ENCODE peak calls at places on chromosomes 11 and 22, in ten cellular contexts. V is PC-3, Z is endothelial cell, D is right atrium auricular region, R is pancreas, M is RWPE1, A is AG09309, E is cardiac muscle cell, X is coronary artery, Q is nephron progenitor cell. P is an unnamed sample.

GRCh38 chr22:50260801-50261614 is 475 bp downstream of the MAPK12 start:
- DNase-seq in V (peak), Z (no peak), D (no peak), R (no peak), M (no peak), A (no peak), E (peak), X (no peak), Q (peak), P (no peak)

GRCh38 chr22:38957808-38958207 is 399 bp downstream of the APOBEC3A start:
- DNase-seq in V (no peak), Z (no peak), D (no peak), R (no peak), M (no peak), A (no peak), E (no peak), X (no peak), Q (no peak), P (no peak)

GRCh38 chr11:64500176-64501013 is 90.6 kb upstream of the SLC22A12 start:
- DNase-seq in V (no peak), Z (no peak), D (no peak), R (no peak), M (no peak), A (no peak), E (no peak), X (no peak), Q (no peak), P (no peak)

GRCh38 chr11:2800655-2801531 is 84.7 kb downstream of the CDKN1C start:
- DNase-seq in V (no peak), Z (no peak), D (no peak), R (no peak), M (no peak), A (no peak), E (no peak), X (peak), Q (no peak), P (no peak)

GRCh38 chr11:114273890-114274635 is 22.1 kb upstream of the NNMT start:
- DNase-seq in V (no peak), Z (no peak), D (no peak), R (no peak), M (no peak), A (no peak), E (no peak), X (peak), Q (no peak), P (no peak)

GRCh38 chr11:6667733-6668374 is 12.2 kb upstream of the DCHS1 start:
- DNase-seq in V (peak), Z (no peak), D (no peak), R (no peak), M (peak), A (no peak), E (peak), X (no peak), Q (no peak), P (no peak)

GRCh38 chr11:69115586-69116560 is 39.9 kb upstream of the SMIM38 start:
- DNase-seq in V (peak), Z (no peak), D (no peak), R (peak), M (peak), A (no peak), E (no peak), X (no peak), Q (no peak), P (no peak)

GRCh38 chr22:23178512-23179254 is 1.6 kb upstream of the BCR start:
- DNase-seq in V (peak), Z (peak), D (peak), R (peak), M (peak), A (no peak), E (peak), X (no peak), Q (peak), P (peak)

GRCh38 chr22:20089977-20090729 is 10.1 kb downstream of the DGCR8 start:
- DNase-seq in V (no peak), Z (no peak), D (no peak), R (no peak), M (no peak), A (peak), E (no peak), X (no peak), Q (no peak), P (no peak)

GRCh38 chr22:39514373-39514973 is 5.9 kb upstream of the ATF4 start:
- DNase-seq in V (peak), Z (peak), D (peak), R (no peak), M (no peak), A (no peak), E (peak), X (peak), Q (peak), P (no peak)

GRCh38 chr11:59365621-59366020 is 6.9 kb downstream of the OR5AN1 start:
- DNase-seq in V (no peak), Z (no peak), D (no peak), R (no peak), M (no peak), A (no peak), E (no peak), X (no peak), Q (no peak), P (no peak)

GRCh38 chr11:111035746-111036145 is 209.8 kb upstream of the POU2AF2 start:
- DNase-seq in V (no peak), Z (no peak), D (no peak), R (no peak), M (no peak), A (no peak), E (no peak), X (no peak), Q (no peak), P (no peak)

GRCh38 chr11:121552160-121552559 is 99.4 kb upstream of the SORL1-AS1 start:
- DNase-seq in V (no peak), Z (no peak), D (peak), R (no peak), M (no peak), A (no peak), E (no peak), X (no peak), Q (no peak), P (no peak)

GRCh38 chr11:93875637-93876036 is 25.2 kb upstream of the VSTM5 start:
- DNase-seq in V (no peak), Z (no peak), D (no peak), R (no peak), M (no peak), A (no peak), E (no peak), X (no peak), Q (no peak), P (no peak)
- TF ChIP-seq CTCF in V (no peak), Z (no peak), D (no peak), R (no peak), M (no peak), A (no peak), E (no peak), X (no peak), Q (no peak), P (no peak)

DNA sequence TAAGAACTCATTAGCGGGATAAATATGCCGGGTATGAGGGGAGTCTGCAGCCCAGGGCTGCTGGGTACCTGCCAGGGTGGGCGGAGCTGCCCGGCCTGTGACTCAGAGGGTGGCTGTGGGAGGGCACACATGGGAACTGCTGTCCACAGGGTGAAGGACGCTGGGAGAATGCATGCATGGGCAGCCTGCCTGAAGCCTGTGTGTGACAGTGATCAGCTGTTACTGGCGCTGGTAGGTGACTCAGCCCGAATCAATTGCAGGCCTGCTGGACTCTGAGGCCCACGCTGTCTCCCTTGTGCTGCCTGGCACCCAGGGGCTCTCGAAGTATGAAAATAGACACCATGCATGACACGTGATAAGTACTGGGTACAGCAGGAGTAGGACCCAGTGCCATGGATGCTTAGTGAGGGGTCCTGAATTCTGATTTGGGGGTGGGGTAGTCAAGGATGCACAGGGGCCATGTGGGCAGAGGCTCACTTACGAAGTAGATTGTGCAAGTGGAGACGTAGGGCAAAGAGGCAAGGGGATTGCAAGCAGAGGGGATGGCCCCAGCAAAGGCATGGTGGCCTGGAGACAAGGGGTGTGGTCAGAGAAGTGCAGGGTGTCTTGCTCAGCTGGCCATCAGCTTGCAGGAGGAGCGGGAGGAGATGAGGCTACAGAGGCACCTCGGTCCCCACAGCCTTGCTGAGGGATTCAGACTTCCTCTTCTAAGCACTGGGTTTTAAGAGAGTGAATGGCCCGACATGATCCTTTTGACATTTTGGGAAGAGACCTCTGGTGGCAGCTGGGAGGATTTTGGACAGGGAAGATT is 36.5 kb downstream of the GRIK4 start:
- DNase-seq in V (peak), Z (no peak), D (peak), R (peak), M (peak), A (peak), E (peak), X (peak), Q (no peak), P (peak)
- TF ChIP-seq CTCF in V (peak), Z (no peak), D (no peak), R (no peak), M (no peak), A (no peak), E (no peak), X (no peak), Q (no peak), P (peak)

DNA sequence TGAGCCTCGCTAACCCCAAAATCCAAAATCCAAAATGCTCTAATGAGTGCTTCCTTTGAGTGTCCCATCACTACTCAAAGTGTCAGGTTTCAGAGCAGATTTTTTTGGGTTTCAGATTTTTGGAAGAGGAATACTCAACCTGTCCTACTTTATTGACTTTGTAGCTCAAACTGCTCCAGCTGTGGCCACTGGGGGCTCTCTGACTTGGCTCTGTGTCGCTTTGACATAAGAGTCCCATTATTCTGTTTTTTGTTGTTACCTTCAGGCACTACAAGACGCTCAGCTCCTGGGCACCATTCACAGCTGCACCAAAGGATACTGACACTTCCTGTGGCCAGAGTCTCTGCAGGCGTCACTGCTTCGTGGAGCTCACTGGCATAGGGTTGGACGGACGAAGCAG is 41.1 kb downstream of the PHF21B start:
- DNase-seq in V (peak), Z (no peak), D (no peak), R (no peak), M (no peak), A (no peak), E (no peak), X (no peak), Q (no peak), P (no peak)
- TF ChIP-seq CTCF in V (peak), Z (no peak), D (no peak), R (no peak), M (no peak), A (peak), E (no peak), X (no peak), Q (no peak), P (no peak)

DNA sequence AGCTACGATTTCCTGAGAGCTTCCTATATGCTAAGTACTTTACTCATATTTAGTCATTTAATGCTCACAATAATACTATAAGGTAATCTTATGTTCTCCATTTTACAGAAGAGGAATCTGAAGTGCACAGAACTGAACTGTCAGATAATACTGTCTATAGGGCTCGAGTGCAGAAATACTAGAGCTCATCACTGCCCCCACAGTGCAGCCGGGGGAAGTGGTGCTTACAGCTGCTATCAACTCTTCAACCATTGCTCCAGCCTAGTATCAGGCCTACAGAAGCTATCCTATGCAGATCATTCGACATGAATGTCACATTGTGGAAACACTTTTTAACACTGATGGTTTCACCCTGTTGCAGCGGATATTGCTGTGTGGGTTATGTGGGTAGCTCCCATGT is 929.9 kb downstream of the NTM start:
- DNase-seq in V (peak), Z (peak), D (no peak), R (no peak), M (no peak), A (no peak), E (peak), X (no peak), Q (peak), P (no peak)
- TF ChIP-seq CTCF in V (peak), Z (no peak), D (no peak), R (no peak), M (no peak), A (peak), E (peak), X (no peak), Q (peak), P (peak)

DNA sequence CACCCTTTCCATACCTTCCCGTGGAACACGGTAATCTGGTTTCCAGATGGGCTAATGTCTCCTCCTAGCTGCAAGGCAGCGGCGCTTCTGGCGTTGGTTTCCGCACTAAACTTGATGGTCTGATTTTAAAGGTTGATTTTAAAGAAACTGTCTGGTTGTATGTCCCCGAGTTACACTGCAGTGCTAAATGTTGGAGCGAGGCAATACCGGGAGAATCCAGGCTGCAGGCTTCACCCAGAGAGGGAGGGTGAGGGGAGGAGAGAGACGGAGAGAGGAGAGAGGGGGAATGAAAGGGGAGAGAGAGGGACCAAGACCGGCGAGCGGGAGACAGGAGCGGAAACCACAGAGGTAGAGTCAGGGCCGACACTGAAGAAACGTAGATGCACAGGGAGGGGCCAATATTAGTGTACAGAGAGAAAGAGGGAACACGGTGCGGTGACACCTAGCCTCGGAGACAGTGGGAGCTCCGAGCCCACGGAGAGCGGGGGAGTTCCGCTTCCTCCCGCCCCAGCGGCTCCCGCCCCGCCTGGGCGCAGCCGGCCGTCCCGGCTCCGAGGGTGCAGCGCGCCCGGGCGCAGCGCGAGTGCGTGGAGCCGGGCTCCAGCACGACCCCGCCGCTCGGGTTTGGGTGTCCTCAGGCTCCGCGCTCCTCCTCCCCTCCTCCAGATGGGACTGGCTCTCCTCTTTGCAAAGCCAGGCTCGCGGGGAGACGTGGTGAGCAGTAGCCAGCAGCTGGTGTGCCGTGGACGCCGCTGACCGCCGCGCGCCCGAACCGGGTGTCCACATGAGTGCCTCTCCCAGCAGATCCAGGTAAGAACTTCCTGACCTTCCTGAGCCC is 71.9 kb upstream of the GRAMD1B start:
- DNase-seq in V (peak), Z (peak), D (no peak), R (no peak), M (peak), A (peak), E (peak), X (no peak), Q (peak), P (no peak)
- TF ChIP-seq CTCF in V (peak), Z (no peak), D (no peak), R (no peak), M (no peak), A (peak), E (peak), X (no peak), Q (no peak), P (peak)

GRCh38 chr11:120062561-120062930 is 75.4 kb downstream of the TRIM29 start:
- DNase-seq in V (no peak), Z (no peak), D (no peak), R (no peak), M (no peak), A (no peak), E (no peak), X (no peak), Q (no peak), P (no peak)
- TF ChIP-seq CTCF in V (no peak), Z (no peak), D (no peak), R (no peak), M (no peak), A (no peak), E (no peak), X (no peak), Q (no peak), P (no peak)